ENCODE peak calls at places on chromosomes 5 and 9, in ten cellular contexts. E is OCI-LY7, F is uterus, U is Panc1, H is left ventricle myocardium inferior, G is astrocyte of the spinal cord, R is fibroblast of mammary gland, D is mucosa of descending colon, V is heart left ventricle, O is GM12878. M is an unnamed sample.

GRCh38 chr5:162240734-162241133 is 173.2 kb downstream of the GABRG2 start:
- DNase-seq in E (no peak), F (no peak), U (no peak), H (no peak), G (no peak), R (no peak), D (no peak), V (no peak), O (no peak), M (no peak)

GRCh38 chr9:131279927-131280530 is 3.7 kb upstream of the FAM78A start:
- DNase-seq in E (no peak), F (no peak), U (no peak), H (no peak), G (no peak), R (no peak), D (no peak), V (no peak), O (no peak), M (no peak)

GRCh38 chr5:87229780-87230179 is 37.9 kb upstream of the RASA1 start:
- DNase-seq in E (no peak), F (no peak), U (no peak), H (no peak), G (no peak), R (no peak), D (no peak), V (no peak), O (no peak), M (no peak)

GRCh38 chr5:42982107-42982622 is 58.0 kb downstream of the ANXA2R start:
- DNase-seq in E (no peak), F (no peak), U (no peak), H (no peak), G (no peak), R (peak; percentile 19), D (no peak), V (no peak), O (no peak), M (no peak)

GRCh38 chr9:127809562-127810377 is 7.1 kb downstream of the FPGS start:
- DNase-seq in E (peak; percentile 68), F (no peak), U (no peak), H (no peak), G (no peak), R (no peak), D (peak; percentile 79), V (no peak), O (no peak), M (no peak)

GRCh38 chr9:13939129-13939528 is 374.8 kb downstream of the NFIB start:
- DNase-seq in E (no peak), F (no peak), U (no peak), H (no peak), G (peak; percentile 79), R (peak; percentile 90), D (no peak), V (no peak), O (no peak), M (no peak)

GRCh38 chr9:92064711-92065110 is 50.5 kb downstream of the SPTLC1 start:
- DNase-seq in E (no peak), F (no peak), U (no peak), H (no peak), G (peak; percentile 85), R (peak; percentile 45), D (no peak), V (no peak), O (no peak), M (no peak)

GRCh38 chr9:91915524-91916266 is 34.3 kb downstream of the ROR2 start:
- DNase-seq in E (no peak), F (no peak), U (no peak), H (no peak), G (no peak), R (no peak), D (no peak), V (no peak), O (no peak), M (no peak)

GRCh38 chr9:105693435-105694275 is 686 bp upstream of the TMEM38B start:
- DNase-seq in E (peak; percentile 31), F (no peak), U (no peak), H (no peak), G (no peak), R (no peak), D (no peak), V (no peak), O (no peak), M (no peak)

GRCh38 chr5:56301041-56301440 is 67.9 kb upstream of the ANKRD55 start:
- DNase-seq in E (no peak), F (no peak), U (no peak), H (no peak), G (no peak), R (peak; percentile 50), D (no peak), V (no peak), O (no peak), M (no peak)

GRCh38 chr5:16418471-16418922 is 47.1 kb downstream of the ZNF622 start:
- DNase-seq in E (no peak), F (no peak), U (no peak), H (peak; percentile 42), G (no peak), R (no peak), D (no peak), V (no peak), O (no peak), M (no peak)

GRCh38 chr9:121013911-121014310 is 36.2 kb downstream of the C5 start:
- DNase-seq in E (no peak), F (no peak), U (no peak), H (no peak), G (no peak), R (no peak), D (no peak), V (no peak), O (no peak), M (no peak)

GRCh38 chr9:121024237-121024636 is 25.8 kb downstream of the C5 start:
- DNase-seq in E (no peak), F (no peak), U (no peak), H (no peak), G (no peak), R (no peak), D (no peak), V (no peak), O (peak; percentile 23), M (no peak)

GRCh38 chr9:121023064-121023463 is 27.0 kb downstream of the C5 start:
- DNase-seq in E (peak; percentile 20), F (no peak), U (no peak), H (no peak), G (no peak), R (peak; percentile 35), D (no peak), V (no peak), O (no peak), M (no peak)

GRCh38 chr9:121021294-121021693 is 28.8 kb downstream of the C5 start:
- DNase-seq in E (peak; percentile 7), F (peak; percentile 43), U (no peak), H (no peak), G (no peak), R (peak; percentile 75), D (no peak), V (no peak), O (no peak), M (no peak)

GRCh38 chr9:121019282-121019681 is 30.8 kb downstream of the C5 start:
- DNase-seq in E (no peak), F (no peak), U (no peak), H (no peak), G (no peak), R (no peak), D (no peak), V (no peak), O (no peak), M (no peak)
- H3K4me3 ChIP-seq in E (no peak overlapping the region), F (no peak overlapping the region), U (no peak overlapping the region), H (no peak overlapping the region), G (no peak overlapping the region), R (no peak overlapping the region), D (no peak overlapping the region), V (no peak overlapping the region), O (no peak overlapping the region), M (no peak overlapping the region)

GRCh38 chr5:10366310-10367297 is 13.1 kb downstream of the MARCHF6 start:
- DNase-seq in E (no peak), F (no peak), U (no peak), H (no peak), G (peak; percentile 62), R (peak; percentile 48), D (no peak), V (no peak), O (no peak), M (no peak)
- H3K4me3 ChIP-seq in E (no peak overlapping the region), F (no peak overlapping the region), U (no peak overlapping the region), H (peak overlapping the region; percentile 12), G (no peak overlapping the region), R (no peak overlapping the region), D (no peak overlapping the region), V (no peak overlapping the region), O (no peak overlapping the region), M (no peak overlapping the region)

GRCh38 chr5:138629383-138629782 is 54.2 kb upstream of the HSPA9 start:
- DNase-seq in E (no peak), F (no peak), U (no peak), H (no peak), G (no peak), R (peak; percentile 14), D (no peak), V (no peak), O (no peak), M (no peak)
- H3K4me3 ChIP-seq in E (no peak overlapping the region), F (no peak overlapping the region), U (no peak overlapping the region), H (no peak overlapping the region), G (no peak overlapping the region), R (no peak overlapping the region), D (no peak overlapping the region), V (no peak overlapping the region), O (no peak overlapping the region), M (no peak overlapping the region)

DNA sequence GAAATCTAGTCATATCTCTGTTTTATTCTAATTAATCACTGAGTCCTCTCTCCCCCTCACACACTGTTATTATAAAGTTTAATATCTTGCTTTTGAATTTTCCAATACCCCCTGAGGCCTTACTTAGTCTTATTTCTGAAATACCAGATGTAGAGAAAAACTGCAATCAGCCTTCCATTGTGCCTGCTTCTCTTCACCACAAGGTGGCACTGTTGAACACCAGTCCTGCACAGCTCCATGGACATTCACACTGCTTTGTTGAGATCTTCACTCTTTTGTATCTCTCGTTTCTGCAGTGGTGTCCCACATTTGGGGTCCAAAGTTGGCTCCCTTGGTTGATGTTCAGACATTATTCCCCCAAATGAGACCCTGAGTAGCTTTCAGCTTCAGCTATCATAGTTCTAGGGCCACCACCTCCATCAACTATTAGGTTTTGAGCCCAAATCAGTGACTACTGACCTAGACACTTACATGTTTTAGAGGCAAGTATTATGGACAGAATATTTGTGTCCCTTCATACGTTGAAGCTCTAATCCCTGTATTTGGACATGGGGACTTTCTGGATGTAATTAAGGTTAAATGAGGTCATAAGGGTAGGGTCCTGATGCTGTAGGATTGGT is 24.3 kb downstream of the BOD1 start:
- DNase-seq in E (peak; percentile 66), F (no peak), U (no peak), H (no peak), G (no peak), R (peak; percentile 39), D (no peak), V (no peak), O (no peak), M (no peak)
- H3K4me3 ChIP-seq in E (no peak overlapping the region), F (no peak overlapping the region), U (no peak overlapping the region), H (no peak overlapping the region), G (no peak overlapping the region), R (no peak overlapping the region), D (no peak overlapping the region), V (no peak overlapping the region), O (no peak overlapping the region), M (no peak overlapping the region)

M was measured in left lung.